ENCODE peak calls at places on chromosomes 1 and 21, in seven cellular contexts. S is RWPE1, U is substantia nigra, N is ovary, O is heart right ventricle, T is lung, C is left ventricle myocardium inferior. I is an unnamed sample.

GRCh38 chr1:77383236-77383635 is 101.4 kb downstream of the AK5 start:
- DNase-seq in T (no peak), S (no peak), U (no peak), C (no peak), N (no peak), O (no peak), I (no peak)

GRCh38 chr1:11458811-11459275 is 20.1 kb upstream of the DISP3 start:
- DNase-seq in O (peak), C (peak), S (no peak), N (peak), U (peak), T (no peak), I (no peak)

GRCh38 chr1:59827055-59827643 is 12.4 kb downstream of the HOOK1 start:
- DNase-seq in N (no peak), T (no peak), S (no peak), C (no peak), O (no peak), U (no peak), I (no peak)

GRCh38 chr1:70896224-70896623 is 151.4 kb downstream of the PTGER3 start:
- DNase-seq in C (no peak), T (no peak), U (no peak), S (no peak), N (no peak), O (no peak), I (no peak)

GRCh38 chr1:197485790-197486189 is 217.7 kb downstream of the CRB1 start:
- DNase-seq in S (peak), T (no peak), C (no peak), N (no peak), U (no peak), O (no peak), I (no peak)

GRCh38 chr1:221289103-221289502 is 409.9 kb downstream of the HLX start:
- DNase-seq in N (no peak), U (no peak), S (no peak), T (no peak), O (no peak), C (no peak), I (no peak)

GRCh38 chr1:234600418-234601216 is 9.4 kb downstream of the IRF2BP2 start:
- DNase-seq in N (peak), O (peak), T (no peak), C (peak), U (no peak), S (no peak), I (no peak)

GRCh38 chr21:32350981-32351380 is 41.8 kb downstream of the URB1 start:
- DNase-seq in S (no peak), C (no peak), U (no peak), T (no peak), N (no peak), O (no peak), I (no peak)

GRCh38 chr1:55179177-55179835 is 35.9 kb downstream of the USP24 start:
- DNase-seq in S (no peak), O (no peak), T (no peak), N (no peak), U (no peak), C (no peak), I (no peak)

GRCh38 chr21:45324430-45325205 is 36.9 kb upstream of the POFUT2 start:
- DNase-seq in U (no peak), O (no peak), T (no peak), C (peak), N (peak), S (no peak), I (no peak)

GRCh38 chr1:51264470-51264869 is 28.4 kb downstream of the RNF11 start:
- DNase-seq in S (no peak), C (no peak), T (no peak), O (peak), N (no peak), U (no peak), I (no peak)

GRCh38 chr1:152479792-152480595 is 30.6 kb upstream of the LCE5A start:
- DNase-seq in O (no peak), T (peak), C (peak), S (no peak), U (no peak), N (peak), I (no peak)

GRCh38 chr1:160096491-160097116 is 1.8 kb downstream of the IGSF8 start:
- DNase-seq in N (no peak), S (peak), O (no peak), U (no peak), T (no peak), C (no peak), I (no peak)

GRCh38 chr1:182995894-182996293 is 27.3 kb upstream of the LAMC1 start:
- DNase-seq in U (no peak), T (no peak), C (no peak), N (no peak), O (no peak), S (no peak), I (no peak)

GRCh38 chr1:233183226-233184020 is 112.1 kb downstream of the PCNX2 start:
- DNase-seq in C (no peak), T (no peak), O (no peak), N (no peak), U (no peak), S (no peak), I (no peak)

GRCh38 chr21:45011911-45012660 is 62.3 kb upstream of the ADARB1 start:
- DNase-seq in N (peak), C (peak), S (peak), O (no peak), T (no peak), U (no peak), I (no peak)

GRCh38 chr1:201330541-201330940 is 46.9 kb downstream of the TNNT2 start:
- DNase-seq in T (no peak), C (no peak), O (no peak), S (no peak), U (no peak), N (no peak), I (no peak)

GRCh38 chr1:204359474-204360255 is at the start of gene PLEKHA6:
- DNase-seq in N (peak), S (no peak), C (peak), O (peak), T (no peak), U (peak), I (no peak)

GRCh38 chr21:44047996-44048560 is 36.0 kb downstream of the TRAPPC10 start:
- DNase-seq in N (no peak), T (no peak), O (no peak), C (no peak), U (no peak), S (no peak), I (no peak)

GRCh38 chr1:8382051-8382505 is 64.2 kb downstream of the SLC45A1 start:
- DNase-seq in C (no peak), S (no peak), U (no peak), N (no peak), T (no peak), O (no peak), I (no peak)

GRCh38 chr21:14982336-14982735 is 82.5 kb downstream of the NRIP1 start:
- DNase-seq in O (no peak), T (no peak), S (no peak), N (no peak), C (no peak), U (no peak), I (no peak)

GRCh38 chr1:163337631-163338030 is 15.9 kb downstream of the NUF2 start:
- DNase-seq in S (no peak), N (no peak), T (no peak), O (no peak), C (no peak), U (no peak), I (no peak)

GRCh38 chr1:147470079-147470478 is 71.2 kb upstream of the BCL9 start:
- DNase-seq in N (no peak), T (no peak), U (no peak), O (no peak), S (no peak), C (no peak), I (no peak)

GRCh38 chr1:33893147-33893830 is 29.4 kb downstream of the HMGB4 start:
- DNase-seq in N (no peak), T (no peak), S (no peak), C (no peak), U (no peak), O (no peak), I (no peak)

GRCh38 chr1:159012495-159012894 is 2.8 kb downstream of the IFI16 start:
- DNase-seq in U (no peak), N (no peak), T (no peak), C (no peak), S (no peak), O (peak), I (no peak)

GRCh38 chr1:32774950-32775634 is 42.1 kb downstream of the YARS1 start:
- DNase-seq in O (no peak), C (no peak), T (no peak), N (no peak), U (no peak), S (no peak), I (no peak)

GRCh38 chr1:109730666-109731065 is 10.2 kb downstream of the GSTM3 start:
- DNase-seq in N (no peak), U (no peak), O (no peak), T (no peak), C (no peak), S (no peak), I (no peak)

GRCh38 chr21:45102391-45102932 is 28.1 kb downstream of the ADARB1 start:
- DNase-seq in S (peak), U (no peak), N (no peak), O (no peak), C (no peak), T (no peak), I (no peak)

GRCh38 chr1:203402609-203403337 is 51.9 kb upstream of the FMOD start:
- DNase-seq in S (peak), N (no peak), U (no peak), T (no peak), C (no peak), O (no peak), I (no peak)

GRCh38 chr1:83931658-83932253 is 67.2 kb downstream of the TTLL7 start:
- DNase-seq in O (peak), U (no peak), C (no peak), S (peak), N (no peak), T (no peak), I (no peak)

GRCh38 chr1:2967881-2968280 is 53.4 kb upstream of the ACTRT2 start:
- DNase-seq in C (no peak), O (no peak), S (no peak), T (no peak), U (no peak), N (no peak), I (no peak)

GRCh38 chr1:182761396-182762395 is 27.9 kb upstream of the NPL start:
- DNase-seq in S (no peak), U (no peak), T (no peak), C (no peak), N (no peak), O (no peak), I (no peak)

GRCh38 chr1:42240964-42241755 is 76.6 kb upstream of the GUCA2A start:
- DNase-seq in U (no peak), N (no peak), O (no peak), S (no peak), T (no peak), C (no peak), I (no peak)

GRCh38 chr1:38140025-38140487 is 93.5 kb upstream of the POU3F1 start:
- DNase-seq in N (no peak), U (no peak), O (no peak), C (no peak), S (no peak), T (no peak), I (no peak)

GRCh38 chr1:204162498-204163074 is 3.6 kb downstream of the REN start:
- DNase-seq in T (peak), O (peak), N (peak), C (peak), U (peak), S (peak), I (no peak)

GRCh38 chr1:65059930-65060538 is 88.0 kb upstream of the AK4 start:
- DNase-seq in N (no peak), O (no peak), S (peak), C (no peak), T (no peak), U (no peak), I (no peak)

GRCh38 chr1:119569095-119569494 is 62.1 kb downstream of the HSD3B1 start:
- DNase-seq in U (no peak), N (no peak), S (no peak), T (no peak), C (no peak), O (no peak), I (no peak)

GRCh38 chr1:210527091-210527490 is 198.4 kb downstream of the HHAT start:
- DNase-seq in S (no peak), U (no peak), T (no peak), N (no peak), O (no peak), C (no peak), I (no peak)

GRCh38 chr1:43545686-43546387 is 15.2 kb downstream of the PTPRF start:
- DNase-seq in C (no peak), U (peak), S (peak), T (peak), N (peak), O (peak), I (no peak)

DNA sequence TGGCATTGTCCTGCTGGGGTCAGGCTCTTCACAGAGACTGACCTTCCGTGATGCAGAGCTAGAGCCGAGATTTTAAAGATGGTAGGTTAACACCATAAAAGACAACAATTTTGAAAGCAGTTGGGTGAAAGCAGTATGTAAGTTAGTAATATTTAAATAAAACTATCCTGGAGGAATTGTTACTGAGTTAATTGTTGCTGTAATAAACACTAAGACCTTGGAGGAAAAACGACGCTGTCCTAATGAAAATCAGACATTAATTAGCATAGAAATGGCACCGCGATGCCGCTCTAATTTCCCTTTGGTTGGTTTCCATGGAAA is 662 bp upstream of the ANP32E start:
- DNase-seq in C (no peak), S (no peak), U (no peak), T (no peak), N (no peak), O (no peak), I (no peak)
- H3K27ac ChIP-seq in C (peak), S (peak), U (peak), T (no peak), N (no peak), O (no peak), I (peak)

DNA sequence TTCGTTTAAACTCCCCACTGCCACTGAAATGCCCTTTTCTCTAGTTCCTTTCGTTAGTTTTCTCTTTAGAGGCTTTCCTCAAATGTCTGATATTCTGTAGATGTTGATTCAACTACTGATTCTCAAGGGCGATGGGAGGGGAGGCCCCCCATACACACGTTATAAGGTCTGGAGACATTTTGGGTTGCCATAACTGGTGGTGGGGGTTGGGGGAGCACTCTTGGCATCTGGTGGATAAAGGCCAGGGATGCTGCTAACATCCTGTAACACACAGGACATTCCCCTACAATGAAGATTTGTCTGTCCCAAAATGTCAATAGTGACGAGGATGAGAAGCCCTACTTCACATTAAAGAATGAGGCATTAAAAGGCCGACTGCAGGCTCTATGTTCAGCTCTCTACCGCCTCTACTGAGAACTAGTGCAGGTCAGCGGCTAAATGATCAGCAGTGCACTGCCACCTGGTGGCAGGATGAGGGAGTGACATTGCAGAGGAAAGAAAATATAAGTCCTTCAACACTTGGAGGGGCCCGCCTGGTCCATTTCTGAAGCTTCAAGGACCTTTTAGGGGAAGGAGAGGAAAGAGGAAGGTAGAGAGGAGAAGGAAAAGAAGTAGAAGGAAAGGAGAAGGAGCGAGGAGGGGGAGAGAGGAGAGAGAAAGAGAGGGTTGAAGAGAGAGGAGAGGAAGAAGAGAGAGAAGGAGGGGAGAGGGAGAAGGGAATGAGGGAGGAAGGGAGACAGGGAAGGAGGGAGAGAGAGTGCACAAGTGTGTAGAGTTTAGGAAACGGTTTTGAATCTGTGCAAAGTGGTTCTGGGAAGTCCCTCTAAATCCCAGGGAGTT is 29.4 kb downstream of the ALG14 start:
- DNase-seq in O (peak), T (peak), S (peak), U (peak), N (peak), C (peak), I (no peak)
- H3K27ac ChIP-seq in O (peak), T (no peak), S (no peak), U (peak), N (no peak), C (peak), I (peak)

DNA sequence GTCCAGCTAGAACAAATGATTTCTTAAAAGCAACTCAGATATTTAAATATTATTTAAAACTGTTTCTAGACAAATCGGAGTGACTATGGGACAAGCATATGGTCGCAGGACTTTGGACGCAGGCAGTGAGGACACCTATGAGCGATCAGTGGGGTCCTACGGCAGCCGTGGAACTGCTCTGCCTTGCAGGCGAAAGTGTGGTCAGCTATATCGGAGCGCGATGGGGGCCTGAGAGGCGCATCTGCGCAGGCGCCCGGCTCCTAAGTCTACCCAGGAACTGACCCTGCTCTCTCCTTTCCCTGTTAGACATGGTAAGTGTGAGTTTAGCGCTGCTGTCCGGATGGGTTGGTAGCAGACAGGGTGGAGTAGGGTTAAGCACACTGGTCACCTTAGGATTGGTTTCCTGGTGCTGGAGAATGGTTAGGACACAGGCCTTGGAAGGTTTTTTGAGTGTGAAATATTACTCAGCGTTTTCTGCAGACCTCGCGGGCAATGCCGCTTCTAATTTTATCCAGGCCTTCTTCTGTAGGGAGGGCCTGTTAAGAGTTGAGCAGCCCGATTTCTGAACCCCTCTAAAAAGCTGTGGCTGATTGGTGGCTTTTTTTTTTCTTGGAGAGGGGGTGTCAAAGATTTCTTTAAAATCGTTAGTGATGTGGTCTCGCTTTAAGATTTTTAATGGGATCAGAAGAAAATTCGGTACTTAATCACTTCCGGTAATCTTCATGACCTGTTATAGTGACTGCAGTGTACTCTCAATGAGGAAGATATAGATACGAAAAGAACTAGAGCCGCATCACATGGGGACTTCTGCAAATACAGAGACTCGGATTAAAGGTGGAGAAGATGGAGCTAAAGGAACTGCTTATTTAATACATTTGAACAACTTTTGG is at the start of gene RABGGTB:
- DNase-seq in O (peak), C (peak), U (peak), T (peak), N (peak), S (peak), I (peak)
- H3K27ac ChIP-seq in O (peak), C (peak), U (peak), T (peak), N (no peak), S (peak), I (peak)

GRCh38 chr1:21655259-21655658 is 13.9 kb downstream of the RAP1GAP start:
- DNase-seq in C (no peak), O (no peak), N (no peak), T (no peak), U (peak), S (no peak), I (no peak)

GRCh38 chr1:21659099-21659923 is 9.8 kb downstream of the RAP1GAP start:
- DNase-seq in C (peak), U (peak), O (peak), T (peak), N (peak), S (peak), I (peak)

GRCh38 chr1:21659924-21660326 is 9.2 kb downstream of the RAP1GAP start:
- DNase-seq in S (no peak), T (no peak), O (no peak), C (no peak), U (no peak), N (peak), I (no peak)

GRCh38 chr1:21655748-21656147 is 13.4 kb downstream of the RAP1GAP start:
- DNase-seq in U (no peak), C (no peak), T (no peak), N (no peak), O (no peak), S (peak), I (no peak)

GRCh38 chr1:21657456-21658190 is 11.5 kb downstream of the RAP1GAP start:
- DNase-seq in T (no peak), O (no peak), S (no peak), U (no peak), C (no peak), N (no peak), I (no peak)
- H3K27ac ChIP-seq in T (no peak), O (no peak), S (no peak), U (no peak), C (no peak), N (no peak), I (no peak)

GRCh38 chr1:61240878-61241277 is 158.5 kb downstream of the NFIA start:
- DNase-seq in C (no peak), S (no peak), T (no peak), U (no peak), O (no peak), N (no peak), I (no peak)
- H3K27ac ChIP-seq in C (peak), S (no peak), T (no peak), U (peak), O (peak), N (no peak), I (peak)

DNA sequence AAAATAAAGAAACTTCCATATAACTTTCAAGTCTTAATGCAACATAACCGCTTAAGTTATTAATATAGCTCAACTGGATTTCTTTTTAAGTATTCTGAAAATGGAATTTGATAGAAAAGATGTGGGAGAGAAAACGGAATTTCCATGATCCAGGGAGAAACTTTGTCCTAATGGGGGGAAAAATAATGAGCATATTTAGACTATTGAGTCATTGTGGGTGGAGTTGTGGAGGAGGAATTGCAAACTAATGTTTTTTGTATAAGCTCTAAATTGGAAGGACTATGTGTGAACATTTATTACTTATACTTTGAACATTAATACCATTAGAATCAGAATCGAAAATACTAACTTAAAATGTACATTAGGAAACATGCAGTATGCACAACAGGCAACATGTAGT is 159.9 kb upstream of the NEGR1 start:
- DNase-seq in N (no peak), S (no peak), T (no peak), O (no peak), U (no peak), C (no peak), I (no peak)
- H3K27ac ChIP-seq in N (no peak), S (no peak), T (no peak), O (no peak), U (no peak), C (no peak), I (no peak)

I was measured in esophagus squamous epithelium.